ENCODE peak calls at places on chromosomes 6 and 20, in eight cellular contexts. H, R, O, J, T, Z, I and M are unnamed samples.

GRCh38 chr6:85496009-85496579 is 46.2 kb downstream of the NT5E start:
- DNase-seq in H (no peak), R (no peak), O (no peak), J (no peak), T (no peak), Z (no peak), I (no peak), M (no peak)

GRCh38 chr6:163415176-163415619 is 680 bp downstream of the QKI start:
- DNase-seq in H (no peak), R (no peak), O (peak), J (no peak), T (peak), Z (no peak), I (no peak), M (no peak)

GRCh38 chr6:31901415-31901952 is 402 bp downstream of the ZBTB12 start:
- DNase-seq in H (peak), R (peak), O (peak), J (no peak), T (peak), Z (peak), I (peak), M (no peak)

GRCh38 chr20:4703281-4703676 is 18.4 kb upstream of the PRND start:
- DNase-seq in H (no peak), R (no peak), O (no peak), J (no peak), T (no peak), Z (no peak), I (no peak), M (no peak)

GRCh38 chr6:134437376-134437775 is 119.5 kb upstream of the SGK1 start:
- DNase-seq in H (peak), R (no peak), O (no peak), J (no peak), T (peak), Z (no peak), I (no peak), M (no peak)

GRCh38 chr6:168956141-168956838 is 297.4 kb downstream of the THBS2 start:
- DNase-seq in H (no peak), R (no peak), O (no peak), J (no peak), T (no peak), Z (no peak), I (no peak), M (no peak)

GRCh38 chr20:57661201-57662027 is 41.2 kb upstream of the ZBP1 start:
- DNase-seq in H (no peak), R (no peak), O (peak), J (peak), T (no peak), Z (no peak), I (peak), M (peak)

GRCh38 chr6:33211666-33212422 is 3.5 kb downstream of the RING1 start:
- DNase-seq in H (no peak), R (no peak), O (no peak), J (no peak), T (no peak), Z (no peak), I (no peak), M (no peak)

GRCh38 chr20:8578191-8578690 is 446.2 kb downstream of the PLCB1 start:
- DNase-seq in H (no peak), R (no peak), O (no peak), J (no peak), T (no peak), Z (no peak), I (no peak), M (no peak)

GRCh38 chr6:34285571-34285970 is 36.8 kb upstream of the SMIM29 start:
- DNase-seq in H (no peak), R (no peak), O (no peak), J (no peak), T (no peak), Z (no peak), I (no peak), M (no peak)

GRCh38 chr6:11950109-11950508 is 62.0 kb upstream of the HIVEP1 start:
- DNase-seq in H (no peak), R (no peak), O (no peak), J (no peak), T (no peak), Z (no peak), I (no peak), M (no peak)

GRCh38 chr6:34021001-34021838 is 124.7 kb downstream of the GRM4 start:
- DNase-seq in H (no peak), R (no peak), O (peak), J (no peak), T (no peak), Z (no peak), I (no peak), M (peak)

GRCh38 chr6:5936140-5936539 is 70.6 kb downstream of the NRN1 start:
- DNase-seq in H (no peak), R (no peak), O (no peak), J (no peak), T (no peak), Z (no peak), I (no peak), M (no peak)

GRCh38 chr6:157172088-157172768 is 151.1 kb downstream of the TMEM242 start:
- DNase-seq in H (no peak), R (no peak), O (no peak), J (no peak), T (no peak), Z (no peak), I (no peak), M (no peak)

GRCh38 chr20:52226370-52226769 is 34.8 kb upstream of the ZFP64 start:
- DNase-seq in H (no peak), R (no peak), O (no peak), J (no peak), T (no peak), Z (no peak), I (no peak), M (no peak)

GRCh38 chr6:139823808-139824126 is 449.3 kb upstream of the CITED2 start:
- DNase-seq in H (no peak), R (no peak), O (no peak), J (no peak), T (no peak), Z (no peak), I (no peak), M (no peak)

GRCh38 chr20:48547682-48548081 is 280.1 kb downstream of the PREX1 start:
- DNase-seq in H (no peak), R (no peak), O (no peak), J (no peak), T (no peak), Z (no peak), I (no peak), M (no peak)

GRCh38 chr6:3208096-3208774 is 19.2 kb downstream of the TUBB2B start:
- DNase-seq in H (no peak), R (no peak), O (no peak), J (no peak), T (no peak), Z (peak), I (no peak), M (no peak)

GRCh38 chr20:6576721-6577120 is 190.8 kb upstream of the BMP2 start:
- DNase-seq in H (no peak), R (no peak), O (no peak), J (no peak), T (no peak), Z (no peak), I (no peak), M (no peak)

GRCh38 chr20:61295726-61296628 is 43.9 kb downstream of the CDH4 start:
- DNase-seq in H (no peak), R (no peak), O (no peak), J (no peak), T (no peak), Z (no peak), I (no peak), M (no peak)

GRCh38 chr20:58160451-58161051 is 67.9 kb downstream of the ANKRD60 start:
- DNase-seq in H (no peak), R (no peak), O (no peak), J (no peak), T (no peak), Z (no peak), I (no peak), M (no peak)

GRCh38 chr6:76840025-76840745 is 623.1 kb downstream of the HTR1B start:
- DNase-seq in H (no peak), R (no peak), O (no peak), J (no peak), T (no peak), Z (no peak), I (no peak), M (no peak)

GRCh38 chr6:2739335-2739734 is 11.4 kb downstream of the MYLK4 start:
- DNase-seq in H (no peak), R (no peak), O (no peak), J (no peak), T (no peak), Z (peak), I (no peak), M (no peak)

GRCh38 chr6:34200340-34200971 is 36.2 kb upstream of the HMGA1 start:
- DNase-seq in H (no peak), R (no peak), O (no peak), J (no peak), T (no peak), Z (no peak), I (no peak), M (no peak)

GRCh38 chr6:12761376-12762115 is 45.0 kb downstream of the PHACTR1 start:
- DNase-seq in H (no peak), R (no peak), O (no peak), J (no peak), T (no peak), Z (no peak), I (no peak), M (peak)

GRCh38 chr6:2684059-2684749 is 66.5 kb downstream of the MYLK4 start:
- DNase-seq in H (no peak), R (no peak), O (no peak), J (no peak), T (no peak), Z (no peak), I (no peak), M (no peak)

GRCh38 chr20:53080969-53081871 is 109.1 kb downstream of the TSHZ2 start:
- DNase-seq in H (no peak), R (no peak), O (no peak), J (no peak), T (peak), Z (no peak), I (no peak), M (no peak)

GRCh38 chr6:34574647-34575293 is 18.6 kb upstream of the SPDEF start:
- DNase-seq in H (no peak), R (no peak), O (no peak), J (no peak), T (no peak), Z (no peak), I (no peak), M (no peak)

GRCh38 chr6:151620179-151620578 is 126.4 kb downstream of the CCDC170 start:
- DNase-seq in H (no peak), R (no peak), O (no peak), J (no peak), T (no peak), Z (no peak), I (no peak), M (no peak)

GRCh38 chr20:59810376-59811187 is 122.9 kb downstream of the SYCP2 start:
- DNase-seq in H (no peak), R (no peak), O (no peak), J (no peak), T (no peak), Z (no peak), I (peak), M (no peak)

GRCh38 chr6:106186172-106186571 is 100.0 kb downstream of the PRDM1 start:
- DNase-seq in H (no peak), R (no peak), O (no peak), J (no peak), T (no peak), Z (no peak), I (no peak), M (no peak)